ENCODE peak calls at places on chromosomes 3 and 15, in four cellular contexts. I is stomach, S is DMS 273 treated with DMSO at 0.1 percent for 48 hours, X is dorsolateral prefrontal cortex. G is an unnamed sample.

GRCh38 chr3:94004301-94004910 is 24.0 kb downstream of the STX19 start:
- DNase-seq in I (no peak), S (peak), X (no peak), G (no peak)

GRCh38 chr15:63971427-63971805 is 74.9 kb downstream of the DAPK2 start:
- DNase-seq in I (no peak), S (no peak), X (no peak), G (peak)

GRCh38 chr15:63048115-63048985 is 5.8 kb downstream of the TPM1 start:
- DNase-seq in I (peak), S (peak), X (peak), G (peak)

GRCh38 chr15:67838789-67839332 is 984 bp downstream of the RNU6-1 start:
- DNase-seq in I (peak), S (no peak), X (peak), G (peak)

GRCh38 chr3:37626722-37627565 is 234.7 kb upstream of the CTDSPL start:
- DNase-seq in I (no peak), S (no peak), X (no peak), G (no peak)

GRCh38 chr15:100029045-100029444 is 295.8 kb upstream of the LYSMD4 start:
- DNase-seq in I (no peak), S (no peak), X (no peak), G (no peak)

GRCh38 chr3:120348065-120348980 is 831 bp downstream of the LRRC58 start:
- DNase-seq in I (no peak), S (no peak), X (no peak), G (no peak)

GRCh38 chr3:178201714-178202113 is 334.5 kb upstream of the KCNMB2 start:
- DNase-seq in I (no peak), S (no peak), X (no peak), G (no peak)

GRCh38 chr3:188106898-188107684 is 46.9 kb upstream of the LPP start:
- DNase-seq in I (no peak), S (no peak), X (no peak), G (no peak)

GRCh38 chr3:116614795-116615362 is 94.7 kb upstream of the TUSC7 start:
- DNase-seq in I (no peak), S (peak), X (no peak), G (no peak)

GRCh38 chr15:64315136-64315661 is 40.8 kb downstream of the CSNK1G1 start:
- DNase-seq in I (no peak), S (no peak), X (no peak), G (no peak)

GRCh38 chr3:136194409-136195257 is 1.5 kb downstream of the MSL2 start:
- DNase-seq in I (peak), S (no peak), X (no peak), G (peak)

GRCh38 chr15:43957724-43958123 is 130.9 kb downstream of the WDR76 start:
- DNase-seq in I (no peak), S (no peak), X (no peak), G (no peak)

GRCh38 chr3:15983232-15983631 is 185.5 kb upstream of the ANKRD28 start:
- DNase-seq in I (no peak), S (no peak), X (no peak), G (no peak)

GRCh38 chr3:75180235-75180944 is 483.7 kb upstream of the FRG2C start:
- DNase-seq in I (no peak), S (no peak), X (no peak), G (no peak)

GRCh38 chr15:25618161-25618560 is 179.3 kb upstream of the UBE3A start:
- DNase-seq in I (no peak), S (no peak), X (no peak), G (no peak)